ENCODE peak calls at places on chromosomes 2 and 18, in ten cellular contexts. X is brain microvascular endothelial cell; P is cardiac muscle cell; D is CD4-positive, alpha-beta memory T cell; Z is BJ; G is neural progenitor cell; U is CD8-positive, alpha-beta memory T cell; H is NT2/D1; M is iPS DF 6.9; E is colonic mucosa. N is an unnamed sample. For H3K36me3, the result is how much of the 10 kb centered on the place peaks cover.

GRCh38 chr2:181848356-181848876 is 43.1 kb upstream of the ITPRID2 start:
- DNase-seq in X (no peak), P (no peak), D (no peak), Z (no peak), G (no peak), U (no peak), H (peak), M (no peak), E (no peak), N (no peak)

GRCh38 chr2:8488001-8488738 is 193.7 kb upstream of the ID2 start:
- DNase-seq in X (no peak), P (peak), D (peak), Z (no peak), G (peak), U (peak), H (no peak), M (no peak), E (no peak), N (peak)

GRCh38 chr2:107255744-107256143 is 369.8 kb upstream of the ST6GAL2 start:
- DNase-seq in X (no peak), P (no peak), D (no peak), Z (no peak), G (no peak), U (no peak), H (no peak), M (no peak), E (no peak), N (no peak)

GRCh38 chr18:3104190-3105054 is 91.5 kb upstream of the LPIN2 start:
- DNase-seq in X (no peak), P (peak), D (no peak), Z (no peak), G (no peak), U (no peak), H (no peak), M (no peak), E (no peak), N (no peak)

GRCh38 chr2:239889641-239890055 is 135.5 kb downstream of the NDUFA10 start:
- DNase-seq in X (no peak), P (peak), D (no peak), Z (no peak), G (no peak), U (no peak), H (no peak), M (no peak), E (no peak), N (no peak)

GRCh38 chr18:5900249-5900648 is 4.9 kb upstream of the TMEM200C start:
- DNase-seq in X (no peak), P (no peak), D (no peak), Z (no peak), G (no peak), U (no peak), H (no peak), M (no peak), E (no peak), N (no peak)

GRCh38 chr2:28750316-28751101 is 1.1 kb upstream of the PPP1CB start:
- DNase-seq in X (no peak), P (peak), D (peak), Z (no peak), G (no peak), U (peak), H (no peak), M (no peak), E (peak), N (peak)

GRCh38 chr2:173184031-173185004 is 108.7 kb downstream of the MAP3K20 start:
- DNase-seq in X (peak), P (peak), D (no peak), Z (peak), G (peak), U (no peak), H (peak), M (no peak), E (peak), N (no peak)

GRCh38 chr2:63763336-63764056 is 78.2 kb upstream of the UGP2 start:
- DNase-seq in X (no peak), P (peak), D (no peak), Z (no peak), G (no peak), U (no peak), H (no peak), M (no peak), E (no peak), N (peak)

GRCh38 chr2:140183056-140183765 is 1403.0 kb upstream of the NXPH2 start:
- DNase-seq in X (no peak), P (no peak), D (no peak), Z (no peak), G (no peak), U (no peak), H (no peak), M (no peak), E (no peak), N (no peak)

DNA sequence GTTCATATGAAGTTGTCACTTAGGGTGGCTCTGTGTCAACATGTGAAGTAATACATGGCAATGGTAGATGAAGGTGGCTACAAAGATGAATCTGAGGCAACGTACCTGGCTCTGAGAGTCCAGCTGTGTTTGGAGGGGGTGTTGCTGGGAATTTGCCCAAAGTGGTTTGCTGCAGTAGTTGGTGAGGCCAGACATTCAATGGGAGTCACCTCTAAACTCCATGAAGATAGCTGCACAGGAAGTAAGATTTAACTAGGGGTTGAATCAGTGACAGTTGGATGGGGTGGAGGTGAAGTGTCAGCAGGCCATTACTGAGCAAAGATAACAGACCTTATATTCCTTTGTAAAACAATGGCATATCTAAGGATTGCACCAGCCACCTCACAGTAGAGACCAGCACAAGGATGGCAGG is 71.8 kb downstream of the NUP35 start:
- DNase-seq in X (no peak), P (no peak), D (no peak), Z (no peak), G (no peak), U (no peak), H (no peak), M (no peak), E (no peak), N (no peak)
- H3K36me3 ChIP-seq in X (under half), P (under half), D (under half), Z (under half), G (under half), U (under half), H (under half), M (under half), E (under half), N (under half)

DNA sequence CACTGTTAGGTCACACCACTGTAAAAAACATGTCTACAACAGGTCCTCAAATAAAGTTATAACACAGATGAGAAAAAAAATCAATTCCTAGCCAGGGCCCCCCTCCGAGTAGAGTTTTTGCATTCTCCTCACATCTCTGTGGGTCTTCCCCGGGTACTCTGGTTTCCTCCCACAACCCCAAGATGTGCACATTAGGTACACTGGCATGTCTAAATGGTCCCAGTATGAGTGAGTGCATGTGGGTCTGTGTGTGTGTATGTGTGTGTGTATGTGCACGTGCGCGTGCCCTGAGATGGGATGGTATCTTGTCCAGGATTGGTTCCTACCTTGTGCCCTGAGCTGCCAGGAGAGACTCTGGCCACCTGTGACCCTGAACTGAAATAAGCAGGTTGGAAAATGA is 4.9 kb downstream of the TYW5 start:
- DNase-seq in X (no peak), P (no peak), D (no peak), Z (no peak), G (no peak), U (no peak), H (no peak), M (no peak), E (no peak), N (no peak)
- H3K36me3 ChIP-seq in X (under half), P (under half), D (under half), Z (under half), G (under half), U (under half), H (half or more), M (under half), E (under half), N (under half)

GRCh38 chr2:120982598-120982997 is 246.9 kb downstream of the GLI2 start:
- DNase-seq in X (no peak), P (no peak), D (no peak), Z (no peak), G (no peak), U (no peak), H (peak), M (no peak), E (no peak), N (no peak)
- H3K36me3 ChIP-seq in X (under half), P (under half), D (under half), Z (under half), G (under half), U (under half), H (half or more), M (under half), E (under half), N (under half)

DNA sequence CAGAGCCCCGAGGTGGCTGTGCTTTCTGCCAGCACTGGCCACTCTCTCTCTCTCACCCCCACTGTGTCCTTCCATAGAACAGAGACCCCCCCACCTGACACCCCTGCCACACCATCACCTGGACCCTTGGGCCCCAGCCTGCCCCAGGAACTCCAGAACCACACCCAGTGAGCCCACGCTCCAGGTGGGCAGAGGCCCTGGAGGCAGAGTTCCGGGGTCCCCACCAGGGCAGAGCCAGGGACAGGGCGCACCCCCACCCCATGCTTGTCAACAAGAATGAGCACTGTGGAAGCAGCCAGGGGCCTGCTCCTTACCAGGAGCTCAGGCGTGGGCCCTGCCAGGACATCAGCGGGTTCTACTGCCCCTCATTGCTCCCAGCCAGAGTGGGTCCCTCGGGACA is 14.6 kb downstream of the PASK start:
- DNase-seq in X (no peak), P (no peak), D (no peak), Z (no peak), G (no peak), U (no peak), H (no peak), M (no peak), E (no peak), N (no peak)
- H3K36me3 ChIP-seq in X (under half), P (under half), D (under half), Z (under half), G (under half), U (under half), H (half or more), M (under half), E (under half), N (under half)

DNA sequence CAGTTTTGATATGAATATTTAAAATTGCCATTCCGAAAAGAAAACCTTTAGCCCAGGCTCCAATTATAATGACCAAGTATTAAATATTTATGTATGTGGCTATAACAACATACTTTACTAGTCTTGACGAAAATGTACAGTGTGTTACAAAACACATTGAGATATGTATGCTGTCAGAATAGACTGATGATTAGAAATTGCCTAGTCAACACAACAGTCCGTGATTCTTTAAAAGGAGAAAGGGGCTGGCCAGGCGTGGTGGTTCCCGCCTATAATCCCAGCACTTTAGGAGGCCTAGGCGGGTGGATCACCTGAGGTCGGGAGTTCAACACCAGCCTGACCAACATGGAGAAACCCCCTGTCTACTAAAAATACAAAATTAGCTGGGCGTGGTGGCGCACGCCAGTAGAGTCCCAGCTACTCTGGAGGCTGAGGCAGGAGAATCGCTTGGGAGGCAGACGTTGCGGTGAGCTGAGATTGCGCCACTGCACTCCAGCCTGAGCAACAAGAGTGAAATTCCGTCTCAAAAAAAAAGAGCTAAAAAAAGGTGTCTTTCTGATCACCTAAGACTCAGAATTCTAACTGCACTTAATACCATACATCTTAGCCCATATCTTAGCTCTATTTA is 1.8 kb downstream of the CHAC2 start:
- DNase-seq in X (no peak), P (no peak), D (no peak), Z (no peak), G (no peak), U (no peak), H (no peak), M (no peak), E (no peak), N (no peak)
- H3K36me3 ChIP-seq in X (under half), P (under half), D (under half), Z (under half), G (under half), U (under half), H (under half), M (under half), E (under half), N (under half)

GRCh38 chr18:79973517-79973916 is 9.1 kb downstream of the HSBP1L1 start:
- DNase-seq in X (no peak), P (no peak), D (no peak), Z (no peak), G (no peak), U (no peak), H (no peak), M (no peak), E (no peak), N (no peak)

GRCh38 chr18:79971211-79971952 is 6.9 kb downstream of the HSBP1L1 start:
- DNase-seq in X (no peak), P (no peak), D (no peak), Z (no peak), G (no peak), U (no peak), H (no peak), M (no peak), E (no peak), N (no peak)

GRCh38 chr18:79971986-79972385 is 7.5 kb downstream of the HSBP1L1 start:
- DNase-seq in X (no peak), P (no peak), D (no peak), Z (no peak), G (no peak), U (no peak), H (no peak), M (no peak), E (no peak), N (no peak)

GRCh38 chr18:79974025-79974424 is 9.6 kb downstream of the HSBP1L1 start:
- DNase-seq in X (no peak), P (no peak), D (no peak), Z (no peak), G (no peak), U (no peak), H (no peak), M (no peak), E (no peak), N (no peak)

DNA sequence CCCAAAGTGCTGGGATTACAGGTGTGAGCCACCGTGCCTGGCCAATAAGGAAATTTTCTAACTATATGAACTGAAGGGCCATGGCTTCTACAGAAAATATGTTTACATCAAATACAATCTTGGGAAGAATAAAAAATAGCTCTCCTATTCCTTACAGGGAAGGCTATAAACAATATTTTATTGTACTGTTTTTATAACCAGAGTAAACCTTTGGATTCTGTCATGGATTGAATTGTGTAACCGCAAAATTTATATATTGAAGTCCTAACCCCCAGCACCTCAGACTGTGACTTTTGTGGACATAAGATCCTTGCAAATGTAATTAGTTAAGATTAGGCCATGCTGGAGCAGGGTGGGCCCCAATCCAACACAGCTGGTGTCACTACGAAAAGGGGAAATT is 8.3 kb downstream of the HSBP1L1 start:
- DNase-seq in X (no peak), P (no peak), D (no peak), Z (no peak), G (no peak), U (no peak), H (no peak), M (no peak), E (no peak), N (no peak)
- H3K36me3 ChIP-seq in X (under half), P (under half), D (half or more), Z (under half), G (under half), U (under half), H (half or more), M (under half), E (under half), N (under half)

GRCh38 chr2:121346407-121346806 is 61.4 kb upstream of the TFCP2L1 start:
- DNase-seq in X (no peak), P (no peak), D (no peak), Z (no peak), G (no peak), U (no peak), H (no peak), M (no peak), E (no peak), N (no peak)

GRCh38 chr2:121346886-121347285 is 61.9 kb upstream of the TFCP2L1 start:
- DNase-seq in X (no peak), P (no peak), D (no peak), Z (no peak), G (no peak), U (no peak), H (no peak), M (no peak), E (no peak), N (no peak)

GRCh38 chr2:121345887-121346286 is 60.9 kb upstream of the TFCP2L1 start:
- DNase-seq in X (no peak), P (no peak), D (no peak), Z (no peak), G (no peak), U (no peak), H (no peak), M (no peak), E (no peak), N (no peak)

GRCh38 chr2:121343191-121343590 is 58.2 kb upstream of the TFCP2L1 start:
- DNase-seq in X (no peak), P (no peak), D (no peak), Z (no peak), G (no peak), U (no peak), H (no peak), M (no peak), E (no peak), N (no peak)

DNA sequence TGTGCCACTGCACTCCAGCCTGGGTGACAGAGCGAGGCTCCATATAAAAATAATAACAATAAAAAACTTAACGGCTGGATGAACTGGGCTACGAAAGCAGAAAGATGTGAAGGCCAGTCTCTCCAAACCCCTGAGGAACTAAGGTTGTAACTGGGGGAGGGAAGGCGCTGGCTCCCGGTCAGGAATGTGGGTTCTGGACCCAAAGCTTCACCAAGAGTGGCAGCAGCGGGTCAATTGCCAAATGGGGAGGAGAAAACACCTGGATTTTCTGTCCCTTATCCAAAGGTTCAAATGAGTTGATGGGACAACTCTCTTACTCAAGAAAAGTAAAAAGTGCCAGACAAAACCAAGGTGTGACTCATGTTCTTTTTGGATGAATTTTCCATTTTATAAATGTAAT is 60.1 kb upstream of the TFCP2L1 start:
- DNase-seq in X (no peak), P (no peak), D (no peak), Z (no peak), G (no peak), U (no peak), H (no peak), M (no peak), E (no peak), N (no peak)
- H3K36me3 ChIP-seq in X (under half), P (under half), D (under half), Z (under half), G (under half), U (under half), H (half or more), M (under half), E (under half), N (under half)

GRCh38 chr2:218642121-218642656 is 17.2 kb downstream of the ZNF142 start:
- DNase-seq in X (no peak), P (no peak), D (no peak), Z (no peak), G (no peak), U (no peak), H (no peak), M (no peak), E (no peak), N (no peak)

GRCh38 chr2:218644721-218645120 is 14.7 kb downstream of the ZNF142 start:
- DNase-seq in X (no peak), P (no peak), D (no peak), Z (no peak), G (no peak), U (no peak), H (no peak), M (no peak), E (no peak), N (peak)

GRCh38 chr2:218642786-218643185 is 16.6 kb downstream of the ZNF142 start:
- DNase-seq in X (no peak), P (no peak), D (no peak), Z (no peak), G (no peak), U (no peak), H (no peak), M (no peak), E (no peak), N (no peak)

GRCh38 chr2:218645126-218645525 is 14.3 kb downstream of the ZNF142 start:
- DNase-seq in X (peak), P (peak), D (no peak), Z (no peak), G (no peak), U (no peak), H (no peak), M (no peak), E (no peak), N (no peak)

GRCh38 chr2:218643751-218644310 is 15.6 kb downstream of the ZNF142 start:
- DNase-seq in X (no peak), P (no peak), D (no peak), Z (no peak), G (no peak), U (no peak), H (no peak), M (no peak), E (no peak), N (no peak)
- H3K36me3 ChIP-seq in X (half or more), P (under half), D (half or more), Z (under half), G (under half), U (half or more), H (half or more), M (half or more), E (under half), N (under half)

GRCh38 chr2:233285921-233286320 is 21.7 kb upstream of the SAG start:
- DNase-seq in X (peak), P (no peak), D (no peak), Z (no peak), G (no peak), U (no peak), H (no peak), M (no peak), E (no peak), N (no peak)
- H3K36me3 ChIP-seq in X (half or more), P (under half), D (half or more), Z (under half), G (under half), U (half or more), H (half or more), M (under half), E (under half), N (half or more)

N was measured in body of pancreas.